ENCODE peak calls at places on chromosome 5, in ten cellular contexts. N is tibial artery; V is HTR-8/SVneo; D is caudate nucleus; W is cardiac fibroblast; K is NCI-H1048; G is stimulated activated CD8-positive, alpha-beta memory T cell treated with anti-CD3 and anti-CD28 coated beads, Interleukin-7, amount 100 ng/mL, for 24 hours; S is epithelial cell of esophagus; U is endothelial cell; L is pancreas. Y is an unnamed sample.

GRCh38 chr5:31182146-31182545 is 11.3 kb upstream of the CDH6 start:
- DNase-seq in N (no peak), V (no peak), D (no peak), W (no peak), K (no peak), G (no peak), S (no peak), U (no peak), L (no peak), Y (no peak)

GRCh38 chr5:109692011-109692410 is 2.3 kb downstream of the MAN2A1 start:
- DNase-seq in N (no peak), V (no peak), D (no peak), W (peak; percentile 66), K (no peak), G (no peak), S (peak; percentile 37), U (no peak), L (no peak), Y (no peak)

GRCh38 chr5:73381587-73382411 is 66.8 kb downstream of the FOXD1 start:
- DNase-seq in N (no peak), V (no peak), D (no peak), W (no peak), K (no peak), G (no peak), S (no peak), U (no peak), L (no peak), Y (peak; percentile 57)

GRCh38 chr5:40615586-40616193 is 64.0 kb upstream of the PTGER4 start:
- DNase-seq in N (no peak), V (peak; percentile 33), D (no peak), W (peak; percentile 62), K (no peak), G (no peak), S (peak; percentile 61), U (no peak), L (no peak), Y (no peak)

GRCh38 chr5:159095882-159096554 is 3.7 kb downstream of the EBF1 start:
- DNase-seq in N (no peak), V (no peak), D (no peak), W (peak; percentile 59), K (no peak), G (no peak), S (no peak), U (no peak), L (no peak), Y (no peak)

GRCh38 chr5:96651948-96652753 is 10.0 kb upstream of the CAST start:
- DNase-seq in N (no peak), V (no peak), D (no peak), W (peak; percentile 21), K (no peak), G (no peak), S (no peak), U (peak; percentile 21), L (no peak), Y (peak; percentile 11)

GRCh38 chr5:42648036-42648435 is 108.6 kb upstream of the CCDC152 start:
- DNase-seq in N (no peak), V (no peak), D (no peak), W (no peak), K (no peak), G (no peak), S (no peak), U (no peak), L (no peak), Y (no peak)

GRCh38 chr5:63553069-63553468 is 409.2 kb downstream of the HTR1A start:
- DNase-seq in N (no peak), V (no peak), D (no peak), W (no peak), K (no peak), G (no peak), S (peak; percentile 29), U (no peak), L (no peak), Y (no peak)

GRCh38 chr5:51380603-51381207 is 2.5 kb upstream of the ISL1 start:
- DNase-seq in N (no peak), V (no peak), D (no peak), W (peak; percentile 47), K (no peak), G (no peak), S (peak; percentile 69), U (peak; percentile 33), L (no peak), Y (peak; percentile 46)

GRCh38 chr5:3349704-3350565 is 245.7 kb upstream of the IRX1 start:
- DNase-seq in N (no peak), V (no peak), D (no peak), W (no peak), K (no peak), G (no peak), S (no peak), U (no peak), L (no peak), Y (no peak)

Y was measured in SK-N-SH.